ENCODE peak calls at places on chromosome 1, in ten cellular contexts. One of them, this sample, is unnamed.

GRCh38 chr1:228339059-228339704 is 67.5 kb downstream of the TRIM11 start:
- DNase-seq in EL: no peak
- DNase-seq in bronchial epithelial cell: no peak
- DNase-seq in AG20443: no peak
- DNase-seq in fibroblast of the conjunctiva: no peak
- DNase-seq in stimulated activated CD4-positive, alpha-beta T cell treated with anti-CD3 and anti-CD28 coated beads, Interleukin-1b, Interleukin-23, amount 100 ng/mL, for 4 hours: no peak
- DNase-seq in activated CD4-positive, alpha-beta T cell treated with anti-CD3 and anti-CD28 coated beads for 48 hours: no peak
- DNase-seq in C1 segment of cervical spinal cord: no peak
- DNase-seq in progenitor cell of endocrine pancreas: no peak
- DNase-seq in IMR-90: no peak
- DNase-seq in this sample: no peak

GRCh38 chr1:198888379-198888778 is 249.5 kb downstream of the PTPRC start:
- DNase-seq in EL: no peak
- DNase-seq in bronchial epithelial cell: no peak
- DNase-seq in AG20443: no peak
- DNase-seq in fibroblast of the conjunctiva: no peak
- DNase-seq in stimulated activated CD4-positive, alpha-beta T cell treated with anti-CD3 and anti-CD28 coated beads, Interleukin-1b, Interleukin-23, amount 100 ng/mL, for 4 hours: no peak
- DNase-seq in activated CD4-positive, alpha-beta T cell treated with anti-CD3 and anti-CD28 coated beads for 48 hours: no peak
- DNase-seq in C1 segment of cervical spinal cord: no peak
- DNase-seq in progenitor cell of endocrine pancreas: no peak
- DNase-seq in IMR-90: no peak
- DNase-seq in this sample: no peak

GRCh38 chr1:201313086-201313485 is 29.8 kb downstream of the PKP1 start:
- DNase-seq in EL: no peak
- DNase-seq in bronchial epithelial cell: no peak
- DNase-seq in AG20443: no peak
- DNase-seq in fibroblast of the conjunctiva: no peak
- DNase-seq in stimulated activated CD4-positive, alpha-beta T cell treated with anti-CD3 and anti-CD28 coated beads, Interleukin-1b, Interleukin-23, amount 100 ng/mL, for 4 hours: no peak
- DNase-seq in activated CD4-positive, alpha-beta T cell treated with anti-CD3 and anti-CD28 coated beads for 48 hours: no peak
- DNase-seq in C1 segment of cervical spinal cord: no peak
- DNase-seq in progenitor cell of endocrine pancreas: no peak
- DNase-seq in IMR-90: no peak
- DNase-seq in this sample: no peak

GRCh38 chr1:150902346-150902745 is 15.4 kb downstream of the CTXND2 start:
- DNase-seq in EL: no peak
- DNase-seq in bronchial epithelial cell: no peak
- DNase-seq in AG20443: no peak
- DNase-seq in fibroblast of the conjunctiva: no peak
- DNase-seq in stimulated activated CD4-positive, alpha-beta T cell treated with anti-CD3 and anti-CD28 coated beads, Interleukin-1b, Interleukin-23, amount 100 ng/mL, for 4 hours: no peak
- DNase-seq in activated CD4-positive, alpha-beta T cell treated with anti-CD3 and anti-CD28 coated beads for 48 hours: no peak
- DNase-seq in C1 segment of cervical spinal cord: no peak
- DNase-seq in progenitor cell of endocrine pancreas: no peak
- DNase-seq in IMR-90: no peak
- DNase-seq in this sample: no peak

GRCh38 chr1:48495166-48495565 is 23.2 kb upstream of the SPATA6 start:
- DNase-seq in EL: peak; percentile 60
- DNase-seq in bronchial epithelial cell: no peak
- DNase-seq in AG20443: no peak
- DNase-seq in fibroblast of the conjunctiva: no peak
- DNase-seq in stimulated activated CD4-positive, alpha-beta T cell treated with anti-CD3 and anti-CD28 coated beads, Interleukin-1b, Interleukin-23, amount 100 ng/mL, for 4 hours: no peak
- DNase-seq in activated CD4-positive, alpha-beta T cell treated with anti-CD3 and anti-CD28 coated beads for 48 hours: no peak
- DNase-seq in C1 segment of cervical spinal cord: no peak
- DNase-seq in progenitor cell of endocrine pancreas: no peak
- DNase-seq in IMR-90: no peak
- DNase-seq in this sample: no peak

GRCh38 chr1:151346082-151346768 is 827 bp downstream of the RFX5 start:
- DNase-seq in EL: no peak
- DNase-seq in bronchial epithelial cell: no peak
- DNase-seq in AG20443: no peak
- DNase-seq in fibroblast of the conjunctiva: no peak
- DNase-seq in stimulated activated CD4-positive, alpha-beta T cell treated with anti-CD3 and anti-CD28 coated beads, Interleukin-1b, Interleukin-23, amount 100 ng/mL, for 4 hours: no peak
- DNase-seq in activated CD4-positive, alpha-beta T cell treated with anti-CD3 and anti-CD28 coated beads for 48 hours: no peak
- DNase-seq in C1 segment of cervical spinal cord: peak; percentile 7
- DNase-seq in progenitor cell of endocrine pancreas: no peak
- DNase-seq in IMR-90: no peak
- DNase-seq in this sample: no peak

GRCh38 chr1:201708085-201708512 is 120.9 kb upstream of the IPO9 start:
- DNase-seq in EL: peak; percentile 48
- DNase-seq in bronchial epithelial cell: no peak
- DNase-seq in AG20443: peak; percentile 71
- DNase-seq in fibroblast of the conjunctiva: no peak
- DNase-seq in stimulated activated CD4-positive, alpha-beta T cell treated with anti-CD3 and anti-CD28 coated beads, Interleukin-1b, Interleukin-23, amount 100 ng/mL, for 4 hours: no peak
- DNase-seq in activated CD4-positive, alpha-beta T cell treated with anti-CD3 and anti-CD28 coated beads for 48 hours: no peak
- DNase-seq in C1 segment of cervical spinal cord: no peak
- DNase-seq in progenitor cell of endocrine pancreas: no peak
- DNase-seq in IMR-90: peak; percentile 83
- DNase-seq in this sample: no peak

GRCh38 chr1:200223613-200224012 is 186.2 kb downstream of the ZNF281 start:
- DNase-seq in EL: no peak
- DNase-seq in bronchial epithelial cell: no peak
- DNase-seq in AG20443: no peak
- DNase-seq in fibroblast of the conjunctiva: no peak
- DNase-seq in stimulated activated CD4-positive, alpha-beta T cell treated with anti-CD3 and anti-CD28 coated beads, Interleukin-1b, Interleukin-23, amount 100 ng/mL, for 4 hours: no peak
- DNase-seq in activated CD4-positive, alpha-beta T cell treated with anti-CD3 and anti-CD28 coated beads for 48 hours: no peak
- DNase-seq in C1 segment of cervical spinal cord: no peak
- DNase-seq in progenitor cell of endocrine pancreas: no peak
- DNase-seq in IMR-90: no peak
- DNase-seq in this sample: no peak

GRCh38 chr1:113391643-113392271 is 1.4 kb downstream of the MAGI3 start:
- DNase-seq in EL: no peak
- DNase-seq in bronchial epithelial cell: peak; percentile 71
- DNase-seq in AG20443: no peak
- DNase-seq in fibroblast of the conjunctiva: no peak
- DNase-seq in stimulated activated CD4-positive, alpha-beta T cell treated with anti-CD3 and anti-CD28 coated beads, Interleukin-1b, Interleukin-23, amount 100 ng/mL, for 4 hours: no peak
- DNase-seq in activated CD4-positive, alpha-beta T cell treated with anti-CD3 and anti-CD28 coated beads for 48 hours: no peak
- DNase-seq in C1 segment of cervical spinal cord: no peak
- DNase-seq in progenitor cell of endocrine pancreas: no peak
- DNase-seq in IMR-90: no peak
- DNase-seq in this sample: peak; percentile 1

GRCh38 chr1:43705982-43706597 is 1.2 kb upstream of the ST3GAL3 start:
- DNase-seq in EL: peak; percentile 33
- DNase-seq in bronchial epithelial cell: peak; percentile 28
- DNase-seq in AG20443: no peak
- DNase-seq in fibroblast of the conjunctiva: no peak
- DNase-seq in stimulated activated CD4-positive, alpha-beta T cell treated with anti-CD3 and anti-CD28 coated beads, Interleukin-1b, Interleukin-23, amount 100 ng/mL, for 4 hours: no peak
- DNase-seq in activated CD4-positive, alpha-beta T cell treated with anti-CD3 and anti-CD28 coated beads for 48 hours: no peak
- DNase-seq in C1 segment of cervical spinal cord: no peak
- DNase-seq in progenitor cell of endocrine pancreas: no peak
- DNase-seq in IMR-90: no peak
- DNase-seq in this sample: no peak

GRCh38 chr1:76336951-76337371 is 262.4 kb downstream of the ST6GALNAC3 start:
- DNase-seq in EL: peak; percentile 84
- DNase-seq in bronchial epithelial cell: no peak
- DNase-seq in AG20443: peak; percentile 90
- DNase-seq in fibroblast of the conjunctiva: peak; percentile 95
- DNase-seq in stimulated activated CD4-positive, alpha-beta T cell treated with anti-CD3 and anti-CD28 coated beads, Interleukin-1b, Interleukin-23, amount 100 ng/mL, for 4 hours: no peak
- DNase-seq in activated CD4-positive, alpha-beta T cell treated with anti-CD3 and anti-CD28 coated beads for 48 hours: no peak
- DNase-seq in C1 segment of cervical spinal cord: no peak
- DNase-seq in progenitor cell of endocrine pancreas: no peak
- DNase-seq in IMR-90: peak; percentile 84
- DNase-seq in this sample: no peak

GRCh38 chr1:9595156-9595967 is 6.7 kb downstream of the TMEM201 start:
- DNase-seq in EL: no peak
- DNase-seq in bronchial epithelial cell: no peak
- DNase-seq in AG20443: no peak
- DNase-seq in fibroblast of the conjunctiva: no peak
- DNase-seq in stimulated activated CD4-positive, alpha-beta T cell treated with anti-CD3 and anti-CD28 coated beads, Interleukin-1b, Interleukin-23, amount 100 ng/mL, for 4 hours: no peak
- DNase-seq in activated CD4-positive, alpha-beta T cell treated with anti-CD3 and anti-CD28 coated beads for 48 hours: no peak
- DNase-seq in C1 segment of cervical spinal cord: no peak
- DNase-seq in progenitor cell of endocrine pancreas: no peak
- DNase-seq in IMR-90: no peak
- DNase-seq in this sample: no peak

GRCh38 chr1:205355054-205355453 is 1.7 kb downstream of the KLHDC8A start:
- DNase-seq in EL: peak; percentile 27
- DNase-seq in bronchial epithelial cell: peak; percentile 43
- DNase-seq in AG20443: no peak
- DNase-seq in fibroblast of the conjunctiva: no peak
- DNase-seq in stimulated activated CD4-positive, alpha-beta T cell treated with anti-CD3 and anti-CD28 coated beads, Interleukin-1b, Interleukin-23, amount 100 ng/mL, for 4 hours: no peak
- DNase-seq in activated CD4-positive, alpha-beta T cell treated with anti-CD3 and anti-CD28 coated beads for 48 hours: no peak
- DNase-seq in C1 segment of cervical spinal cord: no peak
- DNase-seq in progenitor cell of endocrine pancreas: no peak
- DNase-seq in IMR-90: no peak
- DNase-seq in this sample: no peak

GRCh38 chr1:58568911-58569310 is 8.1 kb downstream of the TACSTD2 start:
- DNase-seq in EL: no peak
- DNase-seq in bronchial epithelial cell: peak; percentile 58
- DNase-seq in AG20443: no peak
- DNase-seq in fibroblast of the conjunctiva: no peak
- DNase-seq in stimulated activated CD4-positive, alpha-beta T cell treated with anti-CD3 and anti-CD28 coated beads, Interleukin-1b, Interleukin-23, amount 100 ng/mL, for 4 hours: no peak
- DNase-seq in activated CD4-positive, alpha-beta T cell treated with anti-CD3 and anti-CD28 coated beads for 48 hours: no peak
- DNase-seq in C1 segment of cervical spinal cord: no peak
- DNase-seq in progenitor cell of endocrine pancreas: no peak
- DNase-seq in IMR-90: no peak
- DNase-seq in this sample: no peak

GRCh38 chr1:23624440-23624839 is 65.1 kb upstream of the ID3 start:
- DNase-seq in EL: no peak
- DNase-seq in bronchial epithelial cell: no peak
- DNase-seq in AG20443: no peak
- DNase-seq in fibroblast of the conjunctiva: no peak
- DNase-seq in stimulated activated CD4-positive, alpha-beta T cell treated with anti-CD3 and anti-CD28 coated beads, Interleukin-1b, Interleukin-23, amount 100 ng/mL, for 4 hours: peak; percentile 50
- DNase-seq in activated CD4-positive, alpha-beta T cell treated with anti-CD3 and anti-CD28 coated beads for 48 hours: peak; percentile 75
- DNase-seq in C1 segment of cervical spinal cord: no peak
- DNase-seq in progenitor cell of endocrine pancreas: no peak
- DNase-seq in IMR-90: no peak
- DNase-seq in this sample: no peak

GRCh38 chr1:10818262-10819197 is 22.1 kb upstream of the CASZ1 start:
- DNase-seq in EL: no peak
- DNase-seq in bronchial epithelial cell: no peak
- DNase-seq in AG20443: no peak
- DNase-seq in fibroblast of the conjunctiva: no peak
- DNase-seq in stimulated activated CD4-positive, alpha-beta T cell treated with anti-CD3 and anti-CD28 coated beads, Interleukin-1b, Interleukin-23, amount 100 ng/mL, for 4 hours: no peak
- DNase-seq in activated CD4-positive, alpha-beta T cell treated with anti-CD3 and anti-CD28 coated beads for 48 hours: no peak
- DNase-seq in C1 segment of cervical spinal cord: no peak
- DNase-seq in progenitor cell of endocrine pancreas: no peak
- DNase-seq in IMR-90: no peak
- DNase-seq in this sample: no peak

GRCh38 chr1:245277276-245277675 is 122.5 kb downstream of the KIF26B start:
- DNase-seq in EL: no peak
- DNase-seq in bronchial epithelial cell: no peak
- DNase-seq in AG20443: no peak
- DNase-seq in fibroblast of the conjunctiva: no peak
- DNase-seq in stimulated activated CD4-positive, alpha-beta T cell treated with anti-CD3 and anti-CD28 coated beads, Interleukin-1b, Interleukin-23, amount 100 ng/mL, for 4 hours: no peak
- DNase-seq in activated CD4-positive, alpha-beta T cell treated with anti-CD3 and anti-CD28 coated beads for 48 hours: no peak
- DNase-seq in C1 segment of cervical spinal cord: no peak
- DNase-seq in progenitor cell of endocrine pancreas: no peak
- DNase-seq in IMR-90: no peak
- DNase-seq in this sample: no peak

GRCh38 chr1:4344065-4344753 is 310.2 kb upstream of the AJAP1 start:
- DNase-seq in EL: no peak
- DNase-seq in bronchial epithelial cell: no peak
- DNase-seq in AG20443: no peak
- DNase-seq in fibroblast of the conjunctiva: no peak
- DNase-seq in stimulated activated CD4-positive, alpha-beta T cell treated with anti-CD3 and anti-CD28 coated beads, Interleukin-1b, Interleukin-23, amount 100 ng/mL, for 4 hours: no peak
- DNase-seq in activated CD4-positive, alpha-beta T cell treated with anti-CD3 and anti-CD28 coated beads for 48 hours: no peak
- DNase-seq in C1 segment of cervical spinal cord: no peak
- DNase-seq in progenitor cell of endocrine pancreas: no peak
- DNase-seq in IMR-90: no peak
- DNase-seq in this sample: no peak

GRCh38 chr1:228276361-228276831 is 68.6 kb downstream of the OBSCN start:
- DNase-seq in EL: no peak
- DNase-seq in bronchial epithelial cell: no peak
- DNase-seq in AG20443: no peak
- DNase-seq in fibroblast of the conjunctiva: no peak
- DNase-seq in stimulated activated CD4-positive, alpha-beta T cell treated with anti-CD3 and anti-CD28 coated beads, Interleukin-1b, Interleukin-23, amount 100 ng/mL, for 4 hours: no peak
- DNase-seq in activated CD4-positive, alpha-beta T cell treated with anti-CD3 and anti-CD28 coated beads for 48 hours: no peak
- DNase-seq in C1 segment of cervical spinal cord: no peak
- DNase-seq in progenitor cell of endocrine pancreas: no peak
- DNase-seq in IMR-90: no peak
- DNase-seq in this sample: no peak

GRCh38 chr1:201565024-201565730 is 26.2 kb downstream of the NAV1 start:
- DNase-seq in EL: no peak
- DNase-seq in bronchial epithelial cell: no peak
- DNase-seq in AG20443: peak; percentile 32
- DNase-seq in fibroblast of the conjunctiva: no peak
- DNase-seq in stimulated activated CD4-positive, alpha-beta T cell treated with anti-CD3 and anti-CD28 coated beads, Interleukin-1b, Interleukin-23, amount 100 ng/mL, for 4 hours: no peak
- DNase-seq in activated CD4-positive, alpha-beta T cell treated with anti-CD3 and anti-CD28 coated beads for 48 hours: no peak
- DNase-seq in C1 segment of cervical spinal cord: peak; percentile 87
- DNase-seq in progenitor cell of endocrine pancreas: no peak
- DNase-seq in IMR-90: no peak
- DNase-seq in this sample: no peak

GRCh38 chr1:204714194-204714860 is 28.8 kb upstream of the LRRN2 start:
- DNase-seq in EL: no peak
- DNase-seq in bronchial epithelial cell: no peak
- DNase-seq in AG20443: no peak
- DNase-seq in fibroblast of the conjunctiva: no peak
- DNase-seq in stimulated activated CD4-positive, alpha-beta T cell treated with anti-CD3 and anti-CD28 coated beads, Interleukin-1b, Interleukin-23, amount 100 ng/mL, for 4 hours: no peak
- DNase-seq in activated CD4-positive, alpha-beta T cell treated with anti-CD3 and anti-CD28 coated beads for 48 hours: no peak
- DNase-seq in C1 segment of cervical spinal cord: no peak
- DNase-seq in progenitor cell of endocrine pancreas: no peak
- DNase-seq in IMR-90: no peak
- DNase-seq in this sample: no peak

GRCh38 chr1:181324797-181325616 is 158.3 kb upstream of the CACNA1E start:
- DNase-seq in EL: no peak
- DNase-seq in bronchial epithelial cell: peak; percentile 97
- DNase-seq in AG20443: no peak
- DNase-seq in fibroblast of the conjunctiva: no peak
- DNase-seq in stimulated activated CD4-positive, alpha-beta T cell treated with anti-CD3 and anti-CD28 coated beads, Interleukin-1b, Interleukin-23, amount 100 ng/mL, for 4 hours: peak; percentile 45
- DNase-seq in activated CD4-positive, alpha-beta T cell treated with anti-CD3 and anti-CD28 coated beads for 48 hours: peak; percentile 75
- DNase-seq in C1 segment of cervical spinal cord: no peak
- DNase-seq in progenitor cell of endocrine pancreas: no peak
- DNase-seq in IMR-90: no peak
- DNase-seq in this sample: no peak

GRCh38 chr1:228403231-228403631 is 3.4 kb downstream of the TRIM11 start:
- DNase-seq in EL: no peak
- DNase-seq in bronchial epithelial cell: no peak
- DNase-seq in AG20443: no peak
- DNase-seq in fibroblast of the conjunctiva: no peak
- DNase-seq in stimulated activated CD4-positive, alpha-beta T cell treated with anti-CD3 and anti-CD28 coated beads, Interleukin-1b, Interleukin-23, amount 100 ng/mL, for 4 hours: no peak
- DNase-seq in activated CD4-positive, alpha-beta T cell treated with anti-CD3 and anti-CD28 coated beads for 48 hours: no peak
- DNase-seq in C1 segment of cervical spinal cord: no peak
- DNase-seq in progenitor cell of endocrine pancreas: no peak
- DNase-seq in IMR-90: no peak
- DNase-seq in this sample: no peak

This sample was measured in memory B cell.